ENCODE peak calls at places on chromosomes 1 and 21, in ten cellular contexts. X is A172; J is neural progenitor cell; W is MCF 10A; F is C1 segment of cervical spinal cord; P is aorta; C is gastrocnemius medialis; V is activated T-cell treated with anti-CD3 and anti-CD28 coated beads, Interleukin-2, amount 50 U/mL, for 72 hours; B is upper lobe of left lung; L is H9. E is an unnamed sample.

GRCh38 chr1:89104147-89104546 is 21.8 kb downstream of the GBP2 start:
- DNase-seq in P (no peak), X (peak), J (no peak), W (no peak), F (no peak), L (no peak), C (no peak), B (no peak), V (no peak), E (no peak)

GRCh38 chr1:8560035-8560434 is 242.1 kb downstream of the SLC45A1 start:
- DNase-seq in P (no peak), J (no peak), L (no peak), W (no peak), F (no peak), V (no peak), B (no peak), C (no peak), X (no peak), E (no peak)

GRCh38 chr1:225454067-225454618 is 26.3 kb upstream of the LBR start:
- DNase-seq in V (no peak), B (no peak), F (no peak), X (peak), P (no peak), J (no peak), L (no peak), W (peak), C (no peak), E (no peak)

GRCh38 chr1:14894811-14895524 is 258.6 kb upstream of the TMEM51 start:
- DNase-seq in B (no peak), W (no peak), F (peak), X (peak), J (peak), C (no peak), P (no peak), V (no peak), L (peak), E (no peak)

GRCh38 chr1:24278726-24279125 is 40.4 kb upstream of the GRHL3 start:
- DNase-seq in W (no peak), B (no peak), V (no peak), L (no peak), C (no peak), P (no peak), J (no peak), X (no peak), F (no peak), E (no peak)

GRCh38 chr1:203860396-203860951 is 925 bp upstream of the SNRPE start:
- DNase-seq in J (peak), C (no peak), L (peak), B (peak), F (no peak), W (peak), V (no peak), P (no peak), X (peak), E (peak)

GRCh38 chr1:40753142-40753882 is 30.3 kb upstream of the KCNQ4 start:
- DNase-seq in J (no peak), P (no peak), V (no peak), F (no peak), B (no peak), C (no peak), W (no peak), X (no peak), L (no peak), E (no peak)

GRCh38 chr1:242019018-242019417 is 20.1 kb upstream of the MAP1LC3C start:
- DNase-seq in C (no peak), V (no peak), F (no peak), W (peak), X (no peak), J (no peak), L (no peak), P (no peak), B (no peak), E (no peak)

GRCh38 chr1:47772281-47772680 is 224.9 kb downstream of the TRABD2B start:
- DNase-seq in B (no peak), L (no peak), W (no peak), F (no peak), X (no peak), J (no peak), C (no peak), V (no peak), P (no peak), E (no peak)

GRCh38 chr21:44304846-44305245 is 5.0 kb downstream of the PFKL start:
- DNase-seq in W (peak), V (peak), F (peak), L (peak), X (peak), B (no peak), P (no peak), J (peak), C (no peak), E (peak)

GRCh38 chr1:200867018-200867811 is 5.6 kb upstream of the GPR25 start:
- DNase-seq in V (no peak), W (no peak), C (peak), P (no peak), B (no peak), X (no peak), F (no peak), L (no peak), J (no peak), E (no peak)

GRCh38 chr1:246001142-246001812 is 505.8 kb downstream of the SMYD3 start:
- DNase-seq in C (no peak), B (no peak), P (no peak), X (peak), F (no peak), J (no peak), L (no peak), V (no peak), W (peak), E (no peak)

GRCh38 chr1:12433323-12434053 is 184.5 kb downstream of the DHRS3 start:
- DNase-seq in L (peak), P (peak), F (no peak), C (no peak), J (peak), V (no peak), X (peak), B (no peak), W (no peak), E (peak)

GRCh38 chr1:10338047-10338446 is 60.8 kb upstream of the PGD start:
- DNase-seq in F (no peak), J (peak), V (peak), X (peak), P (no peak), B (peak), L (peak), W (peak), C (no peak), E (peak)

GRCh38 chr1:221816899-221817298 is 75.0 kb upstream of the DUSP10 start:
- DNase-seq in F (no peak), W (peak), V (no peak), B (no peak), L (no peak), P (no peak), X (peak), J (no peak), C (no peak), E (peak)

GRCh38 chr21:24583473-24583872 is 1023.8 kb downstream of the MRPL39 start:
- DNase-seq in V (no peak), F (no peak), W (no peak), X (no peak), B (no peak), L (no peak), C (no peak), P (no peak), J (no peak), E (no peak)

GRCh38 chr1:46289134-46289494 is 14.3 kb downstream of the LRRC41 start:
- DNase-seq in X (no peak), W (no peak), J (no peak), C (no peak), B (no peak), F (no peak), V (no peak), P (no peak), L (no peak), E (no peak)

GRCh38 chr1:167103236-167103894 is 9.5 kb downstream of the STYXL2 start:
- DNase-seq in V (peak), P (no peak), J (no peak), L (peak), C (no peak), X (peak), F (no peak), B (no peak), W (peak), E (peak)

GRCh38 chr1:43622471-43622870 is 27.5 kb upstream of the KDM4A start:
- DNase-seq in X (no peak), B (no peak), W (no peak), J (no peak), V (no peak), F (no peak), P (no peak), C (no peak), L (no peak), E (no peak)